ENCODE peak calls at places on chromosome 12, in five cellular contexts. V is AG10803, F is BE2C, I is dorsolateral prefrontal cortex, R is choroid plexus epithelial cell. S is an unnamed sample.

GRCh38 chr12:66647034-66647691 is 31.7 kb downstream of the GRIP1 start:
- DNase-seq in R (peak; percentile 91), F (no peak), I (no peak), V (peak; percentile 99), S (peak; percentile 74)

GRCh38 chr12:83642205-83642604 is 955.5 kb downstream of the TMTC2 start:
- DNase-seq in R (no peak), I (no peak), V (no peak), F (no peak), S (no peak)

GRCh38 chr12:32586390-32586789 is 92.7 kb upstream of the DNM1L start:
- DNase-seq in I (no peak), F (no peak), R (peak; percentile 62), V (peak; percentile 30), S (peak; percentile 35)

GRCh38 chr12:40650038-40650704 is 42.1 kb upstream of the CNTN1 start:
- DNase-seq in I (no peak), R (no peak), V (no peak), F (no peak), S (no peak)

GRCh38 chr12:100904270-100904669 is 109.7 kb downstream of the ANO4 start:
- DNase-seq in R (no peak), F (no peak), I (no peak), V (peak; percentile 6), S (no peak)

GRCh38 chr12:91383106-91383505 is 200.5 kb upstream of the DCN start:
- DNase-seq in R (peak; percentile 46), V (no peak), F (no peak), I (no peak), S (no peak)

GRCh38 chr12:17169726-17170471 is 563.9 kb upstream of the LMO3 start:
- DNase-seq in R (no peak), F (no peak), I (no peak), V (no peak), S (no peak)

GRCh38 chr12:29030006-29030405 is 119.1 kb upstream of the FAR2 start:
- DNase-seq in R (no peak), V (no peak), I (no peak), F (no peak), S (no peak)

GRCh38 chr12:49519574-49519936 is 19.3 kb upstream of the KCNH3 start:
- DNase-seq in R (no peak), V (no peak), F (no peak), I (no peak), S (no peak)

GRCh38 chr12:3313066-3313465 is 177.9 kb upstream of the PRMT8 start:
- DNase-seq in R (peak; percentile 45), I (no peak), V (peak; percentile 77), F (no peak), S (no peak)

GRCh38 chr12:12784911-12785814 is at the start of gene APOLD1:
- DNase-seq in F (no peak), V (no peak), R (peak; percentile 94), I (no peak), S (no peak)

GRCh38 chr12:105930612-105931011 is 208.1 kb downstream of the NUAK1 start:
- DNase-seq in R (no peak), V (no peak), I (no peak), F (no peak), S (peak; percentile 39)

GRCh38 chr12:77888611-77889010 is 57.9 kb downstream of the NAV3 start:
- DNase-seq in V (peak; percentile 3), I (no peak), R (peak; percentile 88), F (no peak), S (peak; percentile 65)

GRCh38 chr12:58540480-58541299 is 379.6 kb downstream of the LRIG3 start:
- DNase-seq in I (peak; percentile 76), R (peak; percentile 95), F (peak; percentile 65), V (peak; percentile 88), S (peak; percentile 88)

GRCh38 chr12:52037248-52037861 is 13.9 kb upstream of the NR4A1 start:
- DNase-seq in R (peak; percentile 62), F (peak; percentile 54), I (no peak), V (peak; percentile 67), S (peak; percentile 69)

GRCh38 chr12:9636807-9637206 is 29.1 kb upstream of the KLRB1 start:
- DNase-seq in I (no peak), R (no peak), F (peak; percentile 37), V (no peak), S (no peak)

DNA sequence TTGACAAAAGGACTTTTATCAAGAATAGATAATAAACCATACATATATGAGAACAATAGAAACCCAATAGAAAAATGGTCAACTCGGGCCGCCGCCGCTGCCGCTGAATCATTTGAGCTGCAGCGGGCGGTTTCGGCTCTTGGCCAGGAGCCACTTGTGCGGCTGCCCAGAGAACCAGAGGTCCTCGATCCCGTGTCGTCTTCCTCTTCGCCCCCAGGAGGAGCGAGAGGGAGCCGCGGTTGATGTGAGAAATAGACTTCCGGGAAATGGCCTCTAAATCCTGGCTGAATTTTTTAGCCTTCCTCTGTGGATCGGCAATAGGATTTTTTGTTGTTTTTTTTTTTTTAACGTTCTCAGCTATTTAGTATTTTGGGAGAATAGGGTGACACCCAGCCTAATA is 44.8 kb downstream of the CPSF6 start:
- DNase-seq in F (peak; percentile 80), I (peak; percentile 70), R (peak; percentile 83), V (peak; percentile 68), S (peak; percentile 86)
- H3K4me3 ChIP-seq in F (peak overlapping the region; percentile 23), I (peak overlapping the region; percentile 54), R (peak overlapping the region; percentile 23), V (peak overlapping the region; percentile 17), S (no peak overlapping the region)

GRCh38 chr12:25958254-25959068 is at the start of gene RASSF8:
- DNase-seq in F (peak; percentile 77), V (peak; percentile 76), R (peak; percentile 79), I (peak; percentile 37), S (peak; percentile 93)

GRCh38 chr12:25957898-25958253 is 606 bp upstream of the RASSF8 start:
- DNase-seq in F (no peak), R (peak; percentile 68), V (peak; percentile 78), I (no peak), S (no peak)

GRCh38 chr12:25959069-25959961 is 833 bp downstream of the RASSF8 start:
- DNase-seq in V (peak; percentile 92), F (peak; percentile 36), R (peak; percentile 92), I (no peak), S (peak; percentile 40)

GRCh38 chr12:25960926-25961325 is 2.4 kb downstream of the RASSF8 start:
- DNase-seq in R (peak; percentile 39), I (no peak), V (no peak), F (no peak), S (no peak)

GRCh38 chr12:25960176-25960575 is 1.7 kb downstream of the RASSF8 start:
- DNase-seq in V (peak; percentile 52), I (no peak), F (peak; percentile 23), R (peak; percentile 47), S (peak; percentile 57)
- TF ChIP-seq CTCF in V (peak; percentile 48), I (no peak), F (peak; percentile 42), R (peak; percentile 44), S (peak; percentile 32)

DNA sequence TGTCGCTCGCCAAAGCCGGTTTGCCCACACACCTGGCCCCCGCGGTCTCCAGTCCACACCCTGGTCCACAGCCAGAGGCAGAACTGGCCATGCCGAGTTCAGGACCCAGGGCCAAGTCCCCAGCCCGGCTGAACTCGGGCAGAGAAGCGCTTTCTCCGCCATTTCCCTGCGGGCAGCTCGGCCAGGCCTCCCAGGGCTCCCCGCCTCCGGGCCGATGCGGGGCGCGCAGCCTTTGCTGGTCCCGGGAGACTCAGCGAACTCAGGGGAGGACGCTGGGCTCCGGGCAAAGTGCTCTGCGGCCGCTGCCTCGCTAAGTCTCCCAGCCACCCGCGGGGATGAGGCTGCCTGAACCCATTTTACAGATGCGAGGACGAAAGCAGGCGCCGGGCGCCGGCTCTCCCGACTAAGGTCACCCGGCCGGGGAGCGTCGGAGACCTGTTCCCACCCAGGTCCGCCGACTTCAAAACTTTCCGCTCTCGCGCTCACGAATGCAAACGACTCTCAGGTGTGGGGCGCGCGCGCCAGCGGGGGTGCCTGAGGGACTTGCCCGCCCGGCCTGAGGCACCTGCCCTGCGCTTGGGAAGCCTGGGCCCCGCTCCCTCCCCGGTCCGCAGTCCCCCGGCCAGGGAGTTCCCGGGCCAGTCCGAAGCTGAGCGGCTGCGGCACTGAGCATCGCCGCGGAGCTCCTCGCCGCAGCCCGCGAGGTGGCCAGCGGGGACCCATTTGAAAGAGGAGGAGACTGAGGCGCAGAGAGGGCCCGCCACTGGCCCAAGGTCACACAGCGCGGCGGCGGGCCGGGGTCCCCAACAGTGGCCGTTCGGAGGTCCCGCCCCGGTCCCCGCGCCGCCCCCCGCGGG is 627 bp downstream of the TESC start:
- DNase-seq in R (no peak), I (no peak), V (no peak), F (no peak), S (no peak)
- H3K4me3 ChIP-seq in R (peak overlapping the region; percentile 26), I (peak overlapping the region; percentile 68), V (no peak overlapping the region), F (peak overlapping the region; percentile 14), S (peak overlapping the region; percentile 74)

GRCh38 chr12:30882706-30883105 is 43.8 kb upstream of the TSPAN11 start:
- DNase-seq in I (no peak), F (no peak), V (peak; percentile 24), R (peak; percentile 37), S (peak; percentile 22)
- TF ChIP-seq CTCF in I (peak; percentile 16), F (no peak), V (peak; percentile 43), R (peak; percentile 31), S (no peak)

GRCh38 chr12:132690112-132690511 is 2.7 kb downstream of the PXMP2 start:
- DNase-seq in R (no peak), F (no peak), I (no peak), V (no peak), S (no peak)

GRCh38 chr12:132687211-132688164 is at the start of the genes POLE and PXMP2:
- DNase-seq in V (peak; percentile 93), F (peak; percentile 98), I (peak; percentile 81), R (peak; percentile 96), S (peak; percentile 98)

GRCh38 chr12:132689227-132689626 is 1.8 kb downstream of the PXMP2 start:
- DNase-seq in F (no peak), R (no peak), I (no peak), V (no peak), S (no peak)

GRCh38 chr12:132686831-132687210 is 321 bp downstream of the POLE start:
- DNase-seq in R (no peak), V (no peak), F (no peak), I (no peak), S (no peak)

DNA sequence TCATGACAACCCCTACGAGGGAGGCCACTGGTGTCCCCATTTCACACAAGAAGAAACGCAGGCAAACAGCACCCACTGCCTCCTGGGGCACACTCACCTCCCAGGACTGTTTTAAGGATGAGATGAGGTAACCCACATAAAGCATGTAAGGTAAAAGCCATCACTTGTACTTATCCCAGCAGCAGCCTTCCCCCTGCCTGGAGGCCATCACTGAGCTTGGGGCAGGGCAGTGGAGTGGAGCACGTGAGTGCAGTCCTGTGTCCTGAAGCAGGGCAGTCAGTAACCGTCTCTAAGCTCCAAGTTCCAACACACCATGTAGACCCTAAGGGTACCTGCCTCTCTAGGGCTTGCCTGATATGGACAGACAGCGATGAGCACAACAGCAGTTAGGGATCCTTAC is 1.7 kb downstream of the POLE start:
- DNase-seq in R (no peak), V (no peak), I (no peak), F (no peak), S (no peak)
- H3K4me3 ChIP-seq in R (no peak overlapping the region), V (no peak overlapping the region), I (no peak overlapping the region), F (no peak overlapping the region), S (no peak overlapping the region)